ENCODE peak calls at places on chromosomes 11 and 22, in five cellular contexts. F is pancreas, A is fibroblast of lung, W is cardiac muscle cell, G is tibial nerve. T is an unnamed sample.

GRCh38 chr11:13897606-13898276 is 64.8 kb upstream of the SPON1 start:
- DNase-seq in F (no peak), G (no peak), W (no peak), A (no peak), T (no peak)

GRCh38 chr11:125091247-125091876 is 20.1 kb downstream of the TMEM218 start:
- DNase-seq in G (no peak), W (peak; percentile 81), A (peak; percentile 86), F (no peak), T (no peak)

GRCh38 chr11:129695543-129696308 is 119.9 kb upstream of the TMEM45B start:
- DNase-seq in A (peak; percentile 25), G (no peak), F (peak; percentile 53), W (peak; percentile 85), T (peak; percentile 71)

GRCh38 chr11:85809881-85810280 is 1.1 kb downstream of the SYTL2 start:
- DNase-seq in G (no peak), F (no peak), A (no peak), W (peak; percentile 17), T (no peak)

GRCh38 chr11:76810151-76810853 is 27.1 kb downstream of the TSKU start:
- DNase-seq in A (peak; percentile 54), G (no peak), W (no peak), F (no peak), T (no peak)

GRCh38 chr22:46280999-46281623 is 13.3 kb downstream of the TTC38 start:
- DNase-seq in F (no peak), W (no peak), G (no peak), A (no peak), T (no peak)

GRCh38 chr11:59669611-59670009 is 773 bp upstream of the PATL1 start:
- DNase-seq in A (peak; percentile 72), G (no peak), F (no peak), W (no peak), T (no peak)

GRCh38 chr11:109071712-109072524 is 350.1 kb upstream of the C11orf87 start:
- DNase-seq in F (no peak), A (peak; percentile 60), G (no peak), W (no peak), T (no peak)

GRCh38 chr11:71395010-71395560 is 53.1 kb downstream of the DHCR7 start:
- DNase-seq in F (no peak), G (no peak), W (peak; percentile 57), A (no peak), T (no peak)

GRCh38 chr22:22103078-22103593 is 120.5 kb upstream of the TOP3B start:
- DNase-seq in W (no peak), F (no peak), A (no peak), G (no peak), T (no peak)

GRCh38 chr11:117993988-117994741 is 8.0 kb downstream of the IL10RA start:
- DNase-seq in F (no peak), A (no peak), G (no peak), W (no peak), T (no peak)

GRCh38 chr11:64844330-64845124 is at the start of gene CDC42BPG:
- DNase-seq in G (no peak), F (peak; percentile 90), W (peak; percentile 76), A (peak; percentile 58), T (peak; percentile 74)

GRCh38 chr11:11280826-11281225 is 72.2 kb downstream of the CSNK2A3 start:
- DNase-seq in W (no peak), A (no peak), F (no peak), G (no peak), T (no peak)

GRCh38 chr11:21511835-21512440 is 680.9 kb upstream of the ANO5 start:
- DNase-seq in A (no peak), F (peak; percentile 43), W (peak; percentile 87), G (no peak), T (no peak)

GRCh38 chr11:45025716-45026492 is 75.2 kb upstream of the TP53I11 start:
- DNase-seq in F (peak; percentile 16), A (peak; percentile 38), W (no peak), G (no peak), T (peak; percentile 33)
- H3K4me1 ChIP-seq in F (peaks cover 3% of the 10 kb centered on the region), A (peaks cover 23% of the 10 kb centered on the region), W (peaks cover 13% of the 10 kb centered on the region), G (peaks cover 16% of the 10 kb centered on the region), T (peaks cover 10% of the 10 kb centered on the region)

GRCh38 chr22:48267681-48268080 is 1505.2 kb downstream of the TBC1D22A start:
- DNase-seq in F (no peak), W (no peak), G (no peak), A (no peak), T (no peak)
- H3K9me3 ChIP-seq in F (no peaks in the 10 kb centered on the region), W (no peaks in the 10 kb centered on the region), G (no peaks in the 10 kb centered on the region), A (no peaks in the 10 kb centered on the region), T (no peaks in the 10 kb centered on the region)

GRCh38 chr11:3904228-3904627 is 48.8 kb downstream of the STIM1 start:
- DNase-seq in A (no peak), G (no peak), F (no peak), W (no peak), T (no peak)
- H3K4me3 ChIP-seq in A (no peak overlapping the region), G (no peak overlapping the region), F (no peak overlapping the region), W (no peak overlapping the region), T (no peak overlapping the region)

GRCh38 chr22:36469094-36469710 is 12.2 kb downstream of the TXN2 start:
- DNase-seq in F (no peak), A (no peak), W (no peak), G (no peak), T (no peak)

GRCh38 chr22:36470162-36470993 is 11.1 kb downstream of the TXN2 start:
- DNase-seq in G (peak; percentile 65), A (peak; percentile 93), W (peak; percentile 89), F (peak; percentile 80), T (peak; percentile 87)

GRCh38 chr22:36467042-36467810 is 14.2 kb downstream of the TXN2 start:
- DNase-seq in W (peak; percentile 57), A (peak; percentile 91), F (no peak), G (no peak), T (no peak)

GRCh38 chr22:36466258-36466657 is 15.2 kb downstream of the TXN2 start:
- DNase-seq in W (no peak), F (no peak), A (no peak), G (no peak), T (no peak)

GRCh38 chr22:36467946-36468345 is 13.5 kb downstream of the TXN2 start:
- DNase-seq in A (peak; percentile 97), W (no peak), G (no peak), F (no peak), T (no peak)
- H3K4me1 ChIP-seq in A (peaks cover 61% of the 10 kb centered on the region), W (peaks cover 21% of the 10 kb centered on the region), G (peaks cover 15% of the 10 kb centered on the region), F (peaks cover 36% of the 10 kb centered on the region), T (peaks cover 18% of the 10 kb centered on the region)

T was measured in naive thymus-derived CD4-positive, alpha-beta T cell.